ENCODE peak calls at places on chromosomes 11 and 22, in six cellular contexts. P is dorsolateral prefrontal cortex, Q is lower lobe of right lung, R is cardiac muscle cell, M is fibroblast of lung, A is mesendoderm. J is an unnamed sample.

GRCh38 chr11:63548178-63548577 is 11.6 kb downstream of the PLAAT4 start:
- DNase-seq in P (no peak), Q (no peak), R (no peak), M (no peak), A (no peak), J (no peak)

GRCh38 chr11:12125609-12126149 is 15.3 kb downstream of the MICAL2 start:
- DNase-seq in P (no peak), Q (no peak), R (no peak), M (peak; percentile 64), A (no peak), J (no peak)

GRCh38 chr11:117759305-117759704 is 37.7 kb downstream of the DSCAML1 start:
- DNase-seq in P (no peak), Q (no peak), R (peak; percentile 32), M (no peak), A (no peak), J (no peak)

GRCh38 chr22:11627798-11628650 is 3900.0 kb upstream of the OR11H1 start:
- DNase-seq in P (no peak), Q (no peak), R (no peak), M (no peak), A (no peak), J (no peak)

GRCh38 chr22:20807315-20807752 is 33.4 kb downstream of the SERPIND1 start:
- DNase-seq in P (peak; percentile 78), Q (no peak), R (no peak), M (peak; percentile 81), A (peak; percentile 54), J (no peak)

GRCh38 chr22:31953251-31953650 is 8.9 kb downstream of the YWHAH start:
- DNase-seq in P (no peak), Q (no peak), R (no peak), M (no peak), A (no peak), J (no peak)

GRCh38 chr11:100562102-100562501 is 125.0 kb upstream of the ARHGAP42 start:
- DNase-seq in P (no peak), Q (no peak), R (no peak), M (peak; percentile 89), A (no peak), J (no peak)

GRCh38 chr11:47983464-47984397 is 3.4 kb downstream of the PTPRJ start:
- DNase-seq in P (no peak), Q (no peak), R (no peak), M (peak; percentile 57), A (no peak), J (peak; percentile 32)

GRCh38 chr11:20596629-20597129 is 2.7 kb upstream of the SLC6A5 start:
- DNase-seq in P (no peak), Q (no peak), R (no peak), M (no peak), A (peak; percentile 71), J (no peak)

GRCh38 chr22:46074771-46075551 is 75.4 kb upstream of the PPARA start:
- DNase-seq in P (peak; percentile 34), Q (peak; percentile 52), R (no peak), M (no peak), A (no peak), J (no peak)

GRCh38 chr22:39490966-39491680 is 11.0 kb upstream of the MIEF1 start:
- DNase-seq in P (no peak), Q (peak; percentile 38), R (no peak), M (no peak), A (no peak), J (no peak)

GRCh38 chr11:18229501-18229900 is 7.1 kb downstream of the SAA4 start:
- DNase-seq in P (no peak), Q (no peak), R (no peak), M (no peak), A (no peak), J (peak; percentile 69)

GRCh38 chr11:23023319-23023718 is 163.0 kb upstream of the CCDC179 start:
- DNase-seq in P (no peak), Q (no peak), R (no peak), M (no peak), A (no peak), J (no peak)

GRCh38 chr11:32161293-32161692 is 70.4 kb downstream of the RCN1 start:
- DNase-seq in P (no peak), Q (no peak), R (no peak), M (no peak), A (no peak), J (no peak)

GRCh38 chr11:35615911-35616900 is 2.1 kb upstream of the FJX1 start:
- DNase-seq in P (peak; percentile 72), Q (no peak), R (peak; percentile 73), M (peak; percentile 59), A (peak; percentile 37), J (peak; percentile 68)

GRCh38 chr11:35593143-35593542 is 25.1 kb upstream of the FJX1 start:
- DNase-seq in P (no peak), Q (no peak), R (no peak), M (peak; percentile 94), A (peak; percentile 61), J (no peak)

GRCh38 chr11:22707119-22707899 is 40.9 kb downstream of the GAS2 start:
- DNase-seq in P (no peak), Q (no peak), R (no peak), M (peak; percentile 8), A (no peak), J (no peak)

GRCh38 chr22:16819249-16819648 is 6.0 kb downstream of the XKR3 start:
- DNase-seq in P (no peak), Q (no peak), R (no peak), M (no peak), A (no peak), J (no peak)

GRCh38 chr22:21450320-21450831 is 16.8 kb upstream of the TMEM191C start:
- DNase-seq in P (no peak), Q (peak; percentile 44), R (no peak), M (no peak), A (no peak), J (no peak)

GRCh38 chr22:50303515-50303847 is 4.0 kb downstream of the PLXNB2 start:
- DNase-seq in P (no peak), Q (no peak), R (no peak), M (no peak), A (no peak), J (no peak)
- H3K27ac ChIP-seq in P (peak overlapping the region; percentile 69), Q (peak overlapping the region; percentile 93), R (peak overlapping the region; percentile 84), M (peak overlapping the region; percentile 27), A (no peak overlapping the region), J (no peak overlapping the region)

DNA sequence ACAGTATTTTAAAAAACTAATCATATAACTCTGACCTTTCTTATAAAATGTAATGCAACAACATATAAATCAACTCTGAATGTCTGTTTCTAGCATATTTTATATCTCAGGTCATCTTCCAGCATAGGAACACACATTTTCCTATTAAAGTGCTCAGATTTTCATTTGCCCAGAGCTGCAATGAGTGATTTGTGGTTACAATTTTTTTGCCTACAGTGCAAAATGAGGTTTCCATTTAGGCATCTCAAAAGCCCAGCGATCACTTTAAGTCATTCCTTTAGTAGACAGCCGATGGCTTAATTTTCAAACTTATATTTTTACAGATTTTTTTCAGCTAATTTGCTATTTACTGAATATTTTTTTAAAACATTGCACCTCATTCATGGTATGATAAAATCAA is 999 bp downstream of the LYVE1 start:
- DNase-seq in P (no peak), Q (no peak), R (no peak), M (no peak), A (no peak), J (no peak)
- H3K27ac ChIP-seq in P (no peak overlapping the region), Q (no peak overlapping the region), R (no peak overlapping the region), M (no peak overlapping the region), A (no peak overlapping the region), J (no peak overlapping the region)

GRCh38 chr11:64810271-64810890 is at the start of gene MEN1:
- DNase-seq in P (peak; percentile 96), Q (peak; percentile 98), R (peak; percentile 99), M (peak; percentile 95), A (peak; percentile 99), J (peak; percentile 90)
- H3K27ac ChIP-seq in P (peak within 1 kb of the TSS; percentile 67), Q (peak within 1 kb of the TSS; percentile 68), R (peak within 1 kb of the TSS; percentile 26), M (peak within 1 kb of the TSS; percentile 57), A (no peak within 1 kb of the TSS), J (peak within 1 kb of the TSS; percentile 24)

GRCh38 chr22:41844513-41844912 is 11.6 kb downstream of the SREBF2 start:
- DNase-seq in P (no peak), Q (peak; percentile 63), R (no peak), M (no peak), A (no peak), J (no peak)

GRCh38 chr22:41845380-41846267 is 12.7 kb downstream of the SREBF2 start:
- DNase-seq in P (no peak), Q (no peak), R (no peak), M (peak; percentile 38), A (peak; percentile 71), J (no peak)

GRCh38 chr22:41844036-41844435 is 11.1 kb downstream of the SREBF2 start:
- DNase-seq in P (no peak), Q (no peak), R (no peak), M (no peak), A (no peak), J (no peak)

GRCh38 chr22:41841085-41841712 is 8.3 kb downstream of the SREBF2 start:
- DNase-seq in P (no peak), Q (no peak), R (no peak), M (no peak), A (no peak), J (no peak)

GRCh38 chr22:41842996-41843970 is 10.4 kb downstream of the SREBF2 start:
- DNase-seq in P (no peak), Q (no peak), R (no peak), M (no peak), A (no peak), J (no peak)
- H3K27ac ChIP-seq in P (no peak overlapping the region), Q (peak overlapping the region; percentile 8), R (peak overlapping the region; percentile 20), M (no peak overlapping the region), A (no peak overlapping the region), J (no peak overlapping the region)

GRCh38 chr11:77150836-77151235 is 22.8 kb downstream of the MYO7A start:
- DNase-seq in P (no peak), Q (peak; percentile 34), R (no peak), M (no peak), A (no peak), J (no peak)

GRCh38 chr11:77152846-77153245 is 24.8 kb downstream of the MYO7A start:
- DNase-seq in P (no peak), Q (no peak), R (no peak), M (peak; percentile 52), A (no peak), J (no peak)

GRCh38 chr11:77153276-77154185 is 25.5 kb downstream of the MYO7A start:
- DNase-seq in P (no peak), Q (no peak), R (no peak), M (no peak), A (no peak), J (no peak)

GRCh38 chr11:77149716-77150392 is 21.8 kb downstream of the MYO7A start:
- DNase-seq in P (no peak), Q (peak; percentile 36), R (no peak), M (no peak), A (no peak), J (no peak)

GRCh38 chr11:77151804-77152513 is 23.9 kb downstream of the MYO7A start:
- DNase-seq in P (no peak), Q (peak; percentile 44), R (no peak), M (peak; percentile 72), A (no peak), J (no peak)
- H3K27ac ChIP-seq in P (peak overlapping the region; percentile 31), Q (no peak overlapping the region), R (no peak overlapping the region), M (no peak overlapping the region), A (no peak overlapping the region), J (no peak overlapping the region)

DNA sequence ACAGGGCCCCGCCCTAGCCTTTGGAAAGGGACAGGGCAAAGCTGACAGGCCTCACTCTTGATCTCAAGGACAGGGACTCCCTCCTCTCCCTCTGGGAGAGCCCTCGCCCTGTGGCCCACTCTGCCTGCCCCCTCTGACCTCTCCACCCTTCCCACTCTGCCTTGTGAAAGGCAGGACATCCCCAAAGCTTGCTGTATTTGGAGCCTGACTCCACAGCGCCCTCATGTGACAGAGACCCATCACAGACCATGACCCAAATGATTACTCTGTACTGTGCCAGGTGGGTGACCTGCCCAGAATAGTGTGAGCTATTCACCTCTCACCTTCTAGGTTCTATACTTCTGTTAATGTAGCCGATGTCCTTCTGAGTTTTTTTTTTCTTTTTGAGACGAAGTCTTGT is 18.8 kb downstream of the P2RY2 start:
- DNase-seq in P (peak; percentile 13), Q (peak; percentile 70), R (peak; percentile 58), M (no peak), A (peak; percentile 77), J (peak; percentile 44)
- H3K27ac ChIP-seq in P (no peak overlapping the region), Q (no peak overlapping the region), R (no peak overlapping the region), M (no peak overlapping the region), A (no peak overlapping the region), J (no peak overlapping the region)